ENCODE peak calls at places on chromosomes 16 and 17, in ten cellular contexts. W, Y, V, P, S, B, U, N, R and C are unnamed samples.
A peak's percentile ranks its signal among the peaks of the same experiment; 100 is the strongest.

GRCh38 chr17:7834554-7834890 is 505 bp downstream of the KDM6B start:
- DNase-seq in U (no peak), S (no peak), Y (peak; percentile 73), R (no peak), V (peak; percentile 46), W (peak; percentile 53), P (no peak), B (no peak), N (peak; percentile 47), C (peak; percentile 87)

GRCh38 chr17:354651-355556 is 2.3 kb upstream of the RPH3AL start:
- DNase-seq in Y (no peak), B (no peak), V (no peak), U (no peak), W (no peak), N (no peak), R (no peak), S (no peak), P (no peak), C (no peak)

GRCh38 chr16:11263737-11264136 is 5.4 kb downstream of the TNP2 start:
- DNase-seq in P (no peak), S (no peak), R (no peak), Y (no peak), V (no peak), W (peak; percentile 64), U (no peak), N (peak; percentile 22), B (no peak), C (peak; percentile 68)

GRCh38 chr17:12545877-12546513 is 119.7 kb upstream of the MYOCD start:
- DNase-seq in W (peak; percentile 2), V (peak; percentile 48), Y (no peak), N (no peak), R (peak; percentile 68), U (peak; percentile 58), B (no peak), P (peak; percentile 29), S (peak; percentile 33), C (no peak)

GRCh38 chr16:50334106-50334975 is 34.4 kb downstream of the BRD7 start:
- DNase-seq in V (no peak), S (no peak), R (no peak), P (no peak), N (no peak), Y (no peak), B (no peak), W (no peak), U (no peak), C (no peak)

GRCh38 chr17:4604111-4604644 is 19.8 kb downstream of the SMTNL2 start:
- DNase-seq in U (peak; percentile 35), Y (peak; percentile 84), S (no peak), R (peak; percentile 13), N (no peak), P (peak; percentile 70), V (peak; percentile 50), B (peak; percentile 4), W (no peak), C (no peak)

GRCh38 chr17:39671651-39672521 is 3.6 kb downstream of the PNMT start:
- DNase-seq in Y (peak; percentile 74), V (peak; percentile 39), R (peak; percentile 11), N (no peak), B (no peak), U (peak; percentile 28), S (peak; percentile 27), W (no peak), P (no peak), C (no peak)

GRCh38 chr16:88500255-88500661 is 47.2 kb downstream of the ZFPM1 start:
- DNase-seq in P (no peak), Y (peak; percentile 42), B (no peak), U (no peak), R (no peak), S (no peak), V (no peak), W (no peak), N (no peak), C (no peak)

GRCh38 chr17:36500745-36501225 is 14.3 kb downstream of the ZNHIT3 start:
- DNase-seq in U (no peak), R (no peak), N (no peak), Y (no peak), V (no peak), W (no peak), B (no peak), S (no peak), P (no peak), C (no peak)

GRCh38 chr16:49699718-49700117 is 156.2 kb downstream of the ZNF423 start:
- DNase-seq in R (no peak), S (no peak), P (no peak), V (no peak), Y (peak; percentile 44), U (no peak), W (no peak), N (no peak), B (no peak), C (no peak)

GRCh38 chr17:63693411-63694113 is 6.4 kb downstream of the LIMD2 start:
- DNase-seq in B (no peak), S (no peak), W (no peak), R (no peak), Y (no peak), N (no peak), U (no peak), P (no peak), V (no peak), C (no peak)

GRCh38 chr16:61435356-61435755 is 600.9 kb downstream of the CDH8 start:
- DNase-seq in R (no peak), W (no peak), Y (no peak), B (no peak), P (no peak), V (no peak), U (peak; percentile 5), S (no peak), N (no peak), C (no peak)

GRCh38 chr17:56142325-56142724 is 10.9 kb upstream of the ANKFN1 start:
- DNase-seq in N (no peak), W (no peak), U (no peak), Y (no peak), B (no peak), R (peak; percentile 96), V (peak; percentile 35), P (peak; percentile 68), S (no peak), C (no peak)

GRCh38 chr16:54026456-54026855 is 260.1 kb downstream of the IRX3 start:
- DNase-seq in Y (no peak), S (no peak), P (no peak), N (no peak), U (no peak), B (no peak), V (peak; percentile 5), W (no peak), R (peak; percentile 4), C (no peak)

GRCh38 chr17:34725740-34726139 is 146.4 kb downstream of the TMEM132E start:
- DNase-seq in W (no peak), Y (no peak), P (no peak), B (no peak), V (peak; percentile 18), U (no peak), R (no peak), S (no peak), N (no peak), C (no peak)

GRCh38 chr16:79154081-79154480 is 446.5 kb downstream of the MAF start:
- DNase-seq in U (no peak), S (no peak), P (no peak), Y (no peak), V (no peak), R (no peak), N (no peak), B (no peak), W (no peak), C (no peak)

GRCh38 chr16:7137560-7138330 is 194.9 kb upstream of the RBFOX1 start:
- DNase-seq in V (no peak), W (no peak), P (no peak), U (no peak), S (no peak), N (no peak), Y (no peak), B (no peak), R (peak; percentile 3), C (no peak)

GRCh38 chr16:4116328-4117249 is at the start of gene ADCY9:
- DNase-seq in B (peak; percentile 21), P (peak; percentile 29), N (peak; percentile 70), R (peak; percentile 38), W (peak; percentile 80), Y (peak; percentile 88), U (no peak), S (peak; percentile 72), V (peak; percentile 75), C (peak; percentile 82)

GRCh38 chr16:84868829-84869457 is 49.2 kb downstream of the CRISPLD2 start:
- DNase-seq in Y (no peak), R (no peak), V (no peak), N (no peak), B (no peak), U (no peak), W (no peak), S (no peak), P (no peak), C (no peak)

GRCh38 chr16:66605177-66605999 is 884 bp downstream of the CMTM3 start:
- DNase-seq in P (no peak), R (peak; percentile 1), W (peak; percentile 51), U (peak; percentile 41), Y (peak; percentile 69), V (peak; percentile 52), B (no peak), S (peak; percentile 36), N (peak; percentile 29), C (no peak)

GRCh38 chr16:68013440-68013839 is 2.3 kb downstream of the DPEP2NB start:
- DNase-seq in P (no peak), V (no peak), S (no peak), B (no peak), U (no peak), Y (no peak), N (no peak), R (no peak), W (no peak), C (no peak)

GRCh38 chr17:75048396-75048933 is 1.4 kb downstream of the KCTD2 start:
- DNase-seq in S (no peak), V (peak; percentile 26), Y (peak; percentile 27), W (no peak), N (no peak), P (no peak), R (no peak), U (no peak), B (no peak), C (no peak)

GRCh38 chr17:13885953-13886889 is 183.1 kb upstream of the COX10 start:
- DNase-seq in V (peak; percentile 9), U (no peak), P (no peak), S (no peak), W (no peak), R (peak; percentile 1), B (no peak), N (no peak), Y (peak; percentile 37), C (no peak)

GRCh38 chr16:50311134-50311528 is 44.8 kb downstream of the ADCY7 start:
- DNase-seq in P (no peak), R (no peak), U (no peak), V (no peak), N (no peak), W (no peak), B (no peak), S (no peak), Y (no peak), C (no peak)

GRCh38 chr17:49968380-49969133 is 433 bp upstream of the DLX4 start:
- DNase-seq in W (peak; percentile 84), B (peak; percentile 16), U (peak; percentile 42), P (peak; percentile 37), V (peak; percentile 73), N (peak; percentile 55), Y (peak; percentile 64), R (peak; percentile 47), S (peak; percentile 56), C (peak; percentile 72)

GRCh38 chr16:20866161-20866772 is 33.9 kb downstream of the DCUN1D3 start:
- DNase-seq in R (peak; percentile 81), P (peak; percentile 49), B (no peak), N (no peak), U (peak; percentile 79), V (peak; percentile 85), S (no peak), W (no peak), Y (peak; percentile 34), C (no peak)

GRCh38 chr16:66849543-66849942 is 5.3 kb downstream of the CA7 start:
- DNase-seq in Y (no peak), R (no peak), W (no peak), U (no peak), P (no peak), V (no peak), S (no peak), N (no peak), B (no peak), C (no peak)

GRCh38 chr17:79993390-79994221 is 42.1 kb downstream of the TBC1D16 start:
- DNase-seq in N (no peak), P (peak; percentile 94), W (peak; percentile 63), S (peak; percentile 38), B (no peak), Y (peak; percentile 81), U (peak; percentile 78), R (peak; percentile 80), V (peak; percentile 60), C (no peak)